ENCODE peak calls at places on chromosome 15, in nine cellular contexts. T, I, A, Y, P, X, K, Q and B are unnamed samples.
A peak's percentile ranks its signal among the peaks of the same experiment; 100 is the strongest.

GRCh38 chr15:28994830-28995180 is 109.0 kb downstream of the APBA2 start:
- DNase-seq in X (no peak), A (no peak), Q (no peak), P (no peak), Y (no peak), I (no peak), K (no peak), T (no peak), B (no peak)

GRCh38 chr15:69994429-69995201 is 103.1 kb downstream of the TLE3 start:
- DNase-seq in Q (no peak), T (no peak), K (no peak), Y (no peak), I (no peak), A (no peak), P (peak; percentile 50), X (no peak), B (no peak)

GRCh38 chr15:33742286-33742685 is 226.0 kb upstream of the CHRM5 start:
- DNase-seq in X (no peak), P (no peak), T (no peak), K (no peak), I (no peak), A (no peak), Q (no peak), Y (no peak), B (no peak)

GRCh38 chr15:64730151-64730550 is 45.2 kb downstream of the RBPMS2 start:
- DNase-seq in X (no peak), P (no peak), K (no peak), Y (no peak), I (no peak), Q (no peak), T (no peak), A (no peak), B (no peak)

GRCh38 chr15:101500865-101501551 is 11.5 kb upstream of the PCSK6 start:
- DNase-seq in I (no peak), Y (no peak), T (no peak), X (no peak), A (no peak), K (no peak), P (no peak), Q (no peak), B (no peak)

GRCh38 chr15:65334586-65335231 is 30.2 kb downstream of the RNU5B-1 start:
- DNase-seq in Q (no peak), Y (no peak), T (no peak), P (no peak), X (no peak), I (no peak), A (no peak), K (no peak), B (no peak)

GRCh38 chr15:36814085-36814484 is 234.7 kb downstream of the CDIN1 start:
- DNase-seq in I (no peak), Y (peak; percentile 30), Q (no peak), K (no peak), A (no peak), X (no peak), T (no peak), P (no peak), B (no peak)

GRCh38 chr15:83346342-83346741 is 61.9 kb upstream of the BNC1 start:
- DNase-seq in T (no peak), Q (no peak), I (no peak), X (no peak), P (no peak), Y (no peak), A (no peak), K (no peak), B (no peak)

GRCh38 chr15:94079968-94080367 is 151.4 kb upstream of the MCTP2 start:
- DNase-seq in A (no peak), X (no peak), P (no peak), T (no peak), K (no peak), I (no peak), Q (no peak), Y (no peak), B (no peak)

GRCh38 chr15:94081829-94082228 is 149.5 kb upstream of the MCTP2 start:
- DNase-seq in I (no peak), T (no peak), Y (no peak), P (no peak), K (no peak), X (no peak), A (no peak), Q (no peak), B (no peak)

GRCh38 chr15:94079459-94079858 is 151.9 kb upstream of the MCTP2 start:
- DNase-seq in T (no peak), I (no peak), Y (no peak), X (no peak), P (no peak), K (no peak), A (no peak), Q (no peak), B (no peak)

GRCh38 chr15:94080416-94080815 is 150.9 kb upstream of the MCTP2 start:
- DNase-seq in I (no peak), X (peak; percentile 40), A (no peak), Q (peak; percentile 58), K (peak; percentile 77), T (no peak), Y (no peak), P (no peak), B (no peak)

GRCh38 chr15:94080989-94081605 is 150.3 kb upstream of the MCTP2 start:
- DNase-seq in I (no peak), P (no peak), Y (no peak), Q (no peak), T (no peak), A (no peak), K (no peak), X (no peak), B (no peak)
- H3K27ac ChIP-seq in I (no peak overlapping the region), P (no peak overlapping the region), Y (no peak overlapping the region), Q (peak overlapping the region; percentile 33), T (no peak overlapping the region), A (no peak overlapping the region), K (no peak overlapping the region), X (no peak overlapping the region), B (no peak overlapping the region)

GRCh38 chr15:96323250-96324162 is 7.0 kb upstream of the NR2F2 start:
- DNase-seq in T (no peak), Y (no peak), K (peak; percentile 25), X (no peak), A (no peak), P (no peak), Q (no peak), I (no peak), B (no peak)

GRCh38 chr15:96324192-96324895 is 6.2 kb upstream of the NR2F2 start:
- DNase-seq in I (peak; percentile 81), T (no peak), Y (no peak), X (no peak), A (no peak), K (peak; percentile 65), Q (no peak), P (peak; percentile 20), B (no peak)

GRCh38 chr15:96320703-96321421 is 9.6 kb upstream of the NR2F2 start:
- DNase-seq in P (no peak), K (peak; percentile 47), T (no peak), Q (no peak), I (no peak), Y (no peak), A (no peak), X (no peak), B (no peak)

GRCh38 chr15:96322401-96323249 is 7.9 kb upstream of the NR2F2 start:
- DNase-seq in P (peak; percentile 19), A (no peak), T (no peak), Y (no peak), K (peak; percentile 69), X (peak; percentile 46), Q (no peak), I (peak; percentile 74), B (no peak)

DNA sequence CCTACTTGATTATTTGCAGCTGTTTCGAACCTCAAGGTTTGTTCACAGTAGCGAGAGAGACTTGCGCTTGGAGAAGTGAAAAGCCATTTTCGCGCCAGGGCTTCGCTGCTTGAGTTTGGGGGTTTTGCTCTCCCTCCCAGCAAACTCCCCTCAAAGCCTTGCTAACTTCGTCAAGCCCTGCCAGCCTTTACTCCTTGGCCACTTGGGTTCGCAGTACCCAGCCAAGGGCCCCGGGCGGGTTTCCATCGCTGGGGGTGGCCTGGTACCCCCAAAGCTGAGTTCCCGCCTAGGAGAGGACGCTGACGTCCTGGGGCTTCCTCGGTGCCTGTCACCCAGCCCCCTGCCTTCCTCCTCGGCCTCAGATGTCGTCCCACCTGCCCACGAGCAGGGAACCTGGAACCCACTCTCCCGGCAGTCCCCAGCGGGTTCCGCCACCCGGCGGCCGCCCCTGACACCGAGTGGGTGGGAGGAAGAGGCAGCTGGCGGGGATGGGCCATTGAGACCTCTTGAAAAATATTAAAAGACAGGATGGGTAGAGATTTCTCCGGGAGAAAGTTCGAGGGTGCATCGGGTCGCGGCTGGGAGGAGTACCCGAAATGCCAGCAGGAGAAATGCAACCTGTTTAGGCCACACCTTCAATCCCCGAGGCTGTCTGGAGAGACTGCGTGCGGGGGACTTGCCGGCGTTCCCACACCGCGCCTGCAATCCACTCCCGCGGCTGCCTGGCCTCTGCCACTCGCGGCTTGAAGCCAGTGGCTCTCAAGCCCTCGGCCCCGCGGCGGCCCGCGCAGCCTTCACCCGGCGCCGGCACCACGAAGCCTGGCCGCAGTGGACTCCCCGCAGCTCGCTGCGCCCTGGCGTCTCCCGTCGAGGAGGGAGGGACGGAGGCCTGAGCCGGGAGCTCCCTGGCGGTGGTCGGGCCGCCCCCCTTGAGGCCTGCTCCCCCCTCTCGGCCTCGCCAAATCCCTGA is 8.8 kb upstream of the NR2F2 start:
- DNase-seq in T (no peak), A (no peak), X (peak; percentile 33), Q (no peak), K (peak; percentile 68), P (peak; percentile 19), Y (no peak), I (peak; percentile 74), B (no peak)
- H3K27ac ChIP-seq in T (no peak overlapping the region), A (peak overlapping the region; percentile 79), X (peak overlapping the region; percentile 66), Q (peak overlapping the region; percentile 96), K (peak overlapping the region; percentile 87), P (peak overlapping the region; percentile 63), Y (peak overlapping the region; percentile 29), I (peak overlapping the region; percentile 96), B (peak overlapping the region; percentile 42)

DNA sequence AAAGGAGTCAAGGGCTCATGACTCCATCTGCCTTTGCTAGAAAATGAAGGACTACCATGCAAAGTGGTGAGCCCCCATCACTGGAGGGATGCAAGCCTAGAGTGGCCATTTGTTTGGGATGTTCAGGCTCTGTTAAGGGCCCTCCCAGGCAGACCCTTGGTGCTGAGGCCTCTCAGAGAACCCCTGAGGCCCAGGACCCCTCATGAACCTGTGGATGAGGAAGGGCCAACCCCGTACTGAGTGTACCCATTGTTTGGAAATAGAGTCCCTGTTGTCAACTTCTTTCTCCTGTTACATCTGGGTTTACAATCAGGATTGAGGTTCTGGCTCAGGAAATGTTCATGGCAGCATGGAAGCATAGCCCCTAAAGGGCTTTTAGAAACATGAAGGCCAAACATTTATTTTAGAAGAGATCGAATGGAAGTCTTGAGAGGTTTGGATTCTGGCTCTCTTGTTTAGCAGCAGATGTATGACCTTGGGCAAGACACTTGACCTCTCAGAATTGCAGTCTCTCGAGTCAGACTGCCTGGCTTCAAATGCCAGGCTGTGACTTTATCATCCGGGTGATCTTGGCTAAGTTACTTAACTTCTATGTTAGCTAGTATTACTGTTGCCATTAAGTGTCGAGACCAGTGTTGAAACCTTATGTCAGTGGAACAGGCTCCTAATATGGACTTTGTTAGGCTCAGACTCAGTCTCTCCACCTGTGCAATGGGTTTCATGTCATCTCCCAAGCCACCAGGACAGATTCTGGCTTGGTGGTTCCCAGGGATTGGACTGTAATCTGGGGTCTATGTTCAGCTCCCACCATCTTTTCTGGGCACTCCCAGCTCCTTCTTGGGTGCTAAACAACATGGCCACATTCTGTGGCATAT is 12.4 kb downstream of the ITGA11 start:
- DNase-seq in K (peak; percentile 28), X (peak; percentile 3), Y (no peak), P (peak; percentile 11), I (peak; percentile 50), Q (no peak), A (no peak), T (no peak), B (no peak)
- H3K27ac ChIP-seq in K (no peak overlapping the region), X (no peak overlapping the region), Y (peak overlapping the region; percentile 82), P (no peak overlapping the region), I (peak overlapping the region; percentile 46), Q (peak overlapping the region; percentile 62), A (peak overlapping the region; percentile 45), T (no peak overlapping the region), B (no peak overlapping the region)

GRCh38 chr15:78910836-78911235 is 34.0 kb downstream of the CTSH start:
- DNase-seq in P (no peak), X (no peak), Q (no peak), Y (no peak), K (no peak), A (no peak), T (no peak), I (no peak), B (no peak)

GRCh38 chr15:78914027-78914764 is 30.6 kb downstream of the CTSH start:
- DNase-seq in Y (peak; percentile 43), K (peak; percentile 39), T (no peak), Q (no peak), I (peak; percentile 92), P (no peak), A (no peak), X (no peak), B (no peak)

GRCh38 chr15:78913012-78913411 is 31.8 kb downstream of the CTSH start:
- DNase-seq in P (no peak), T (no peak), I (no peak), A (no peak), K (no peak), Q (no peak), X (no peak), Y (no peak), B (no peak)

GRCh38 chr15:78917888-78918287 is 27.0 kb downstream of the CTSH start:
- DNase-seq in K (no peak), I (no peak), Q (no peak), X (no peak), A (no peak), P (no peak), Y (no peak), T (no peak), B (no peak)

GRCh38 chr15:78915341-78916087 is 29.3 kb downstream of the CTSH start:
- DNase-seq in Y (no peak), P (no peak), Q (peak; percentile 55), K (no peak), I (peak; percentile 83), X (peak; percentile 49), A (no peak), T (no peak), B (peak; percentile 29)
- H3K27ac ChIP-seq in Y (peak overlapping the region; percentile 58), P (no peak overlapping the region), Q (peak overlapping the region; percentile 37), K (no peak overlapping the region), I (peak overlapping the region; percentile 79), X (no peak overlapping the region), A (peak overlapping the region; percentile 81), T (no peak overlapping the region), B (no peak overlapping the region)